ENCODE peak calls at places on chromosomes 7 and 10, in five cellular contexts. A is choroid plexus epithelial cell, D is NB4, K is psoas muscle, Z is endodermal cell. S is an unnamed sample.

GRCh38 chr7:79063019-79063698 is 390.3 kb downstream of the MAGI2 start:
- DNase-seq in A (no peak), D (no peak), K (no peak), Z (no peak), S (no peak)

GRCh38 chr10:64182671-64183070 is 661.5 kb downstream of the REEP3 start:
- DNase-seq in A (no peak), D (no peak), K (no peak), Z (no peak), S (no peak)

GRCh38 chr10:49231421-49231820 is 43.2 kb upstream of the TMEM273 start:
- DNase-seq in A (no peak), D (no peak), K (no peak), Z (no peak), S (no peak)

GRCh38 chr7:50655020-50655419 is 89.8 kb upstream of the DDC start:
- DNase-seq in A (no peak), D (no peak), K (no peak), Z (peak), S (no peak)

GRCh38 chr10:54722075-54722474 is 79.0 kb downstream of the PCDH15 start:
- DNase-seq in A (no peak), D (no peak), K (no peak), Z (no peak), S (no peak)

GRCh38 chr10:37146443-37146842 is 21.0 kb downstream of the ANKRD30A start:
- DNase-seq in A (no peak), D (peak), K (no peak), Z (no peak), S (no peak)

GRCh38 chr7:11228515-11228914 is 254.8 kb downstream of the PHF14 start:
- DNase-seq in A (peak), D (no peak), K (peak), Z (no peak), S (peak)

GRCh38 chr7:77425151-77426051 is 9.3 kb upstream of the GSAP start:
- DNase-seq in A (peak), D (no peak), K (no peak), Z (peak), S (peak)

GRCh38 chr7:42087616-42088015 is 149.4 kb downstream of the GLI3 start:
- DNase-seq in A (no peak), D (no peak), K (no peak), Z (no peak), S (no peak)

GRCh38 chr10:4226941-4227540 is 442.0 kb upstream of the KLF6 start:
- DNase-seq in A (no peak), D (no peak), K (no peak), Z (no peak), S (no peak)

GRCh38 chr7:930975-931758 is 23.3 kb downstream of the ADAP1 start:
- DNase-seq in A (no peak), D (peak), K (peak), Z (no peak), S (no peak)

GRCh38 chr10:123135415-123136141 is at the start of gene HMX3:
- DNase-seq in A (no peak), D (peak), K (no peak), Z (peak), S (peak)

GRCh38 chr7:2952316-2952715 is 91.4 kb downstream of the CARD11 start:
- DNase-seq in A (no peak), D (no peak), K (no peak), Z (peak), S (no peak)

GRCh38 chr10:86603256-86603655 is 51.1 kb upstream of the OPN4 start:
- DNase-seq in A (peak), D (peak), K (no peak), Z (no peak), S (peak)

GRCh38 chr7:100612730-100613446 is 548 bp downstream of the MOSPD3 start:
- DNase-seq in A (no peak), D (peak), K (no peak), Z (peak), S (no peak)

GRCh38 chr7:7324698-7325097 is 142.4 kb downstream of the C1GALT1 start:
- DNase-seq in A (no peak), D (no peak), K (no peak), Z (no peak), S (no peak)

GRCh38 chr7:32119790-32120196 is 49.6 kb upstream of the PDE1C start:
- DNase-seq in A (no peak), D (no peak), K (no peak), Z (peak), S (no peak)

GRCh38 chr10:122471531-122472177 is 10.3 kb downstream of the HTRA1 start:
- DNase-seq in A (no peak), D (no peak), K (no peak), Z (peak), S (no peak)

GRCh38 chr10:14583252-14583651 is 191.4 kb downstream of the FAM107B start:
- DNase-seq in A (no peak), D (no peak), K (no peak), Z (no peak), S (no peak)

GRCh38 chr7:25710954-25711353 is 441.0 kb upstream of the NFE2L3 start:
- DNase-seq in A (no peak), D (no peak), K (no peak), Z (no peak), S (no peak)

GRCh38 chr7:47253650-47254080 is 328.2 kb downstream of the TNS3 start:
- DNase-seq in A (peak), D (peak), K (peak), Z (peak), S (peak)

GRCh38 chr10:115818015-115818414 is 455.0 kb downstream of the GFRA1 start:
- DNase-seq in A (peak), D (no peak), K (no peak), Z (no peak), S (peak)

GRCh38 chr10:102230861-102231356 is 4.8 kb downstream of the ELOVL3 start:
- DNase-seq in A (peak), D (peak), K (peak), Z (peak), S (no peak)

GRCh38 chr7:42876182-42877068 is 35.4 kb downstream of the C7orf25 start:
- DNase-seq in A (peak), D (peak), K (no peak), Z (peak), S (peak)

GRCh38 chr7:95427123-95427522 is 7.7 kb downstream of the PON2 start:
- DNase-seq in A (no peak), D (no peak), K (no peak), Z (no peak), S (no peak)

GRCh38 chr7:150972094-150972493 is 6.0 kb downstream of the KCNH2 start:
- DNase-seq in A (no peak), D (no peak), K (no peak), Z (no peak), S (peak)

GRCh38 chr7:128938524-128939074 is 872 bp downstream of the IRF5 start:
- DNase-seq in A (no peak), D (no peak), K (no peak), Z (peak), S (no peak)

GRCh38 chr7:79787623-79788022 is 334.2 kb upstream of the MAGI2 start:
- DNase-seq in A (peak), D (no peak), K (no peak), Z (no peak), S (no peak)

GRCh38 chr7:100371561-100372171 is 1.6 kb upstream of the PILRA start:
- DNase-seq in A (no peak), D (peak), K (no peak), Z (no peak), S (no peak)

GRCh38 chr10:77188511-77188910 is 449.1 kb downstream of the KCNMA1 start:
- DNase-seq in A (no peak), D (no peak), K (no peak), Z (no peak), S (no peak)

GRCh38 chr10:97037365-97038361 is 148.1 kb downstream of the SLIT1 start:
- DNase-seq in A (peak), D (peak), K (peak), Z (peak), S (peak)

GRCh38 chr7:78198756-78199155 is 400.2 kb downstream of the PHTF2 start:
- DNase-seq in A (no peak), D (no peak), K (no peak), Z (no peak), S (no peak)

GRCh38 chr10:5406918-5407317 is 2.3 kb upstream of the TUBAL3 start:
- DNase-seq in A (no peak), D (no peak), K (no peak), Z (no peak), S (no peak)

GRCh38 chr10:5413012-5413938 is 918 bp downstream of the NET1 start:
- DNase-seq in A (peak), D (peak), K (no peak), Z (peak), S (peak)

GRCh38 chr10:5416981-5417380 is 4.6 kb downstream of the NET1 start:
- DNase-seq in A (no peak), D (no peak), K (peak), Z (peak), S (no peak)

GRCh38 chr10:5412277-5412941 is at the start of gene NET1:
- DNase-seq in A (peak), D (peak), K (peak), Z (peak), S (peak)

GRCh38 chr10:5411941-5412276 is 448 bp upstream of the NET1 start:
- DNase-seq in A (no peak), D (no peak), K (no peak), Z (no peak), S (peak)
- H3K4me3 ChIP-seq in A (peak), D (peak), K (peak), Z (peak), S (peak)

GRCh38 chr10:104559935-104560334 is 81.2 kb upstream of the SORCS3 start:
- DNase-seq in A (no peak), D (no peak), K (no peak), Z (peak), S (no peak)

GRCh38 chr10:104557966-104558365 is 83.1 kb upstream of the SORCS3 start:
- DNase-seq in A (no peak), D (no peak), K (no peak), Z (peak), S (no peak)

GRCh38 chr10:104563051-104563450 is 78.0 kb upstream of the SORCS3 start:
- DNase-seq in A (no peak), D (no peak), K (no peak), Z (peak), S (no peak)
- TF ChIP-seq CTCF in A (no peak), D (no peak), K (no peak), Z (no peak), S (no peak)

GRCh38 chr10:125451319-125451718 is 231.6 kb downstream of the TEX36 start:
- DNase-seq in A (no peak), D (no peak), K (no peak), Z (no peak), S (no peak)

GRCh38 chr10:125457406-125457805 is 225.6 kb downstream of the TEX36 start:
- DNase-seq in A (no peak), D (no peak), K (no peak), Z (no peak), S (no peak)

GRCh38 chr10:125460326-125460725 is 222.6 kb downstream of the TEX36 start:
- DNase-seq in A (no peak), D (no peak), K (no peak), Z (no peak), S (no peak)

GRCh38 chr10:125450218-125450617 is 232.7 kb downstream of the TEX36 start:
- DNase-seq in A (no peak), D (no peak), K (no peak), Z (no peak), S (no peak)

DNA sequence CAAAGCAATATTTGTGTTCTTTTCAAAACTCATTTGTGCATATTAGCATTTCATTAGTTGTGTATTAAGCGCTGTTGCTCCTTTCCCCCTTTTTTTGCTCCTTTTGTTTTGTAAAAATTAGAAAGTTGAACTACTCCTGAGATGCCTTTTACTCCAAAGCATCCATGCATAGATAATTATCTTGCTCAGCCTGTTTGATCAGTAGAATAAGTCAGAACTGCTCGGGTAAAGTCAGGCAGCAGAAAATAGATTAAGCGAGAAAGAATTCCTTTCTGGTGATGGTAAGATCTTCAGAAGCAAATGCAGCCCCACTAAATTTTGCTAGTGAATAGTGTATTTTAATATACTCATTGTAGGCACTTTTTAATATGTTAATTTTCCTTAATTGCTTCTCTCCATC is 227.1 kb downstream of the TEX36 start:
- DNase-seq in A (no peak), D (no peak), K (no peak), Z (no peak), S (no peak)
- H3K4me3 ChIP-seq in A (no peak), D (no peak), K (no peak), Z (no peak), S (no peak)

GRCh38 chr7:30224511-30225031 is 59.8 kb upstream of the ZNRF2 start:
- DNase-seq in A (peak), D (peak), K (no peak), Z (no peak), S (peak)

GRCh38 chr7:30225863-30226361 is 58.5 kb upstream of the ZNRF2 start:
- DNase-seq in A (peak), D (peak), K (peak), Z (no peak), S (peak)

GRCh38 chr7:30231271-30231670 is 53.1 kb upstream of the ZNRF2 start:
- DNase-seq in A (peak), D (no peak), K (no peak), Z (no peak), S (no peak)

GRCh38 chr7:30222519-30223213 is 61.7 kb upstream of the ZNRF2 start:
- DNase-seq in A (no peak), D (peak), K (no peak), Z (no peak), S (no peak)

GRCh38 chr7:30226593-30227268 is 57.7 kb upstream of the ZNRF2 start:
- DNase-seq in A (no peak), D (no peak), K (no peak), Z (peak), S (no peak)
- TF ChIP-seq CTCF in A (peak), D (no peak), K (no peak), Z (peak), S (peak)